ENCODE peak calls at places on chromosome 20, in four cellular contexts. F is HepG2, E is K562, O is endothelial cell of umbilical vein. N is an unnamed sample.

GRCh38 chr20:44979090-44979621 is 12.8 kb downstream of the STK4 start:
- DNase-seq in E (no peak), F (no peak), O (no peak), N (no peak)

GRCh38 chr20:36183155-36183944 is 28.8 kb downstream of the EPB41L1 start:
- DNase-seq in O (no peak), F (peak; percentile 97), E (peak; percentile 92), N (no peak)

GRCh38 chr20:21006611-21007010 is 99.5 kb downstream of the LINC00237 start:
- DNase-seq in F (no peak), O (no peak), E (no peak), N (no peak)

GRCh38 chr20:34618676-34619075 is 58.2 kb downstream of the PIGU start:
- DNase-seq in F (no peak), O (no peak), E (no peak), N (no peak)

GRCh38 chr20:21099653-21100589 is 6.2 kb downstream of the LINC00237 start:
- DNase-seq in F (no peak), E (peak; percentile 15), O (no peak), N (no peak)

GRCh38 chr20:60272790-60273189 is 314.6 kb downstream of the CDH26 start:
- DNase-seq in F (no peak), O (no peak), E (no peak), N (no peak)

GRCh38 chr20:33791021-33791420 is 20.1 kb upstream of the CHMP4B start:
- DNase-seq in O (no peak), F (no peak), E (no peak), N (no peak)

GRCh38 chr20:56400001-56400640 is 7.7 kb downstream of the CSTF1 start:
- DNase-seq in E (peak; percentile 48), O (peak; percentile 74), F (peak; percentile 76), N (peak; percentile 55)

GRCh38 chr20:64065973-64066341 is 3.0 kb downstream of the TCEA2 start:
- DNase-seq in O (no peak), F (no peak), E (peak; percentile 74), N (no peak)

GRCh38 chr20:17615645-17616479 is 46.0 kb downstream of the DSTN start:
- DNase-seq in E (no peak), O (no peak), F (no peak), N (no peak)

GRCh38 chr20:57620274-57620990 is at the start of gene ZBP1:
- DNase-seq in F (no peak), O (no peak), E (no peak), N (peak; percentile 42)

GRCh38 chr20:20712004-20712473 is 405 bp downstream of the RALGAPA2 start:
- DNase-seq in E (no peak), F (peak; percentile 37), O (peak; percentile 18), N (no peak)

GRCh38 chr20:58576590-58576944 is 61.4 kb upstream of the APCDD1L start:
- DNase-seq in F (no peak), O (no peak), E (no peak), N (no peak)

GRCh38 chr20:57432874-57433491 is 41.8 kb downstream of the RBM38 start:
- DNase-seq in E (peak; percentile 78), F (no peak), O (no peak), N (no peak)

GRCh38 chr20:32762754-32763201 is 593 bp downstream of the DNMT3B start:
- DNase-seq in O (no peak), F (no peak), E (no peak), N (no peak)

GRCh38 chr20:44650777-44651493 is 564 bp downstream of the ADA start:
- DNase-seq in E (peak; percentile 18), O (peak; percentile 18), F (no peak), N (no peak)

GRCh38 chr20:2475850-2476741 is 5.5 kb upstream of the SNRPB start:
- DNase-seq in F (peak; percentile 90), E (no peak), O (no peak), N (no peak)

GRCh38 chr20:61840661-61841455 is 224.8 kb downstream of the TAF4 start:
- DNase-seq in E (no peak), F (no peak), O (no peak), N (no peak)

GRCh38 chr20:38855356-38855755 is 49.9 kb downstream of the PPP1R16B start:
- DNase-seq in O (peak; percentile 34), F (no peak), E (no peak), N (no peak)

GRCh38 chr20:14414560-14414959 is 77.1 kb upstream of the FLRT3 start:
- DNase-seq in E (no peak), F (no peak), O (no peak), N (no peak)

GRCh38 chr20:54172856-54173652 is 732 bp downstream of the CYP24A1 start:
- DNase-seq in O (no peak), E (no peak), F (no peak), N (no peak)

GRCh38 chr20:23366384-23366783 is 4.4 kb downstream of the GZF1 start:
- DNase-seq in E (no peak), F (no peak), O (peak; percentile 30), N (no peak)

GRCh38 chr20:3914446-3914845 is 25.3 kb downstream of the PANK2 start:
- DNase-seq in O (no peak), F (no peak), E (no peak), N (no peak)

GRCh38 chr20:48461351-48461750 is 366.4 kb downstream of the PREX1 start:
- DNase-seq in F (no peak), O (no peak), E (no peak), N (no peak)

GRCh38 chr20:46755483-46756417 is 46.3 kb downstream of the SLC2A10 start:
- DNase-seq in F (no peak), E (no peak), O (no peak), N (no peak)

GRCh38 chr20:41627001-41627400 is 8.8 kb upstream of the CHD6 start:
- DNase-seq in O (no peak), F (peak; percentile 30), E (no peak), N (no peak)

GRCh38 chr20:1033751-1034419 is 31.8 kb upstream of the RSPO4 start:
- DNase-seq in O (no peak), E (peak; percentile 15), F (no peak), N (no peak)

GRCh38 chr20:25695532-25696383 is 895 bp downstream of the ZNF337 start:
- DNase-seq in F (no peak), O (no peak), E (no peak), N (no peak)

GRCh38 chr20:23653400-23653938 is 15.7 kb upstream of the CST3 start:
- DNase-seq in E (no peak), O (no peak), F (no peak), N (no peak)

GRCh38 chr20:48326434-48326691 is 501.4 kb downstream of the PREX1 start:
- DNase-seq in F (no peak), E (no peak), O (no peak), N (no peak)

GRCh38 chr20:11838076-11838636 is 79.5 kb upstream of the BTBD3 start:
- DNase-seq in E (no peak), F (no peak), O (no peak), N (no peak)

GRCh38 chr20:35342154-35342769 is 50.0 kb upstream of the FAM83C start:
- DNase-seq in E (no peak), O (peak; percentile 30), F (no peak), N (no peak)

GRCh38 chr20:57811373-57812020 is 101.7 kb upstream of the PMEPA1 start:
- DNase-seq in O (no peak), E (no peak), F (no peak), N (no peak)

GRCh38 chr20:48463096-48463710 is 364.6 kb downstream of the PREX1 start:
- DNase-seq in E (no peak), F (no peak), O (no peak), N (no peak)

GRCh38 chr20:35523298-35523888 is 6.1 kb downstream of the C20orf173 start:
- DNase-seq in E (peak; percentile 68), F (peak; percentile 47), O (no peak), N (peak; percentile 84)

GRCh38 chr20:10673176-10673830 is 496 bp downstream of the JAG1 start:
- DNase-seq in E (peak; percentile 15), F (no peak), O (peak; percentile 26), N (no peak)
- TF ChIP-seq JUN in E (no peak), F (no peak), O (no peak), N (no peak)

GRCh38 chr20:51802170-51802745 is at the start of gene SALL4:
- DNase-seq in O (no peak), E (no peak), F (no peak), N (peak; percentile 83)
- TF ChIP-seq EZH2 in O (no peak), E (no peak), F (no peak), N (no peak)

GRCh38 chr20:16246870-16247269 is 326.4 kb downstream of the KIF16B start:
- DNase-seq in O (no peak), F (no peak), E (no peak), N (no peak)

GRCh38 chr20:16245879-16246278 is 327.4 kb downstream of the KIF16B start:
- DNase-seq in E (no peak), O (no peak), F (peak; percentile 44), N (no peak)

GRCh38 chr20:16240355-16240754 is 332.9 kb downstream of the KIF16B start:
- DNase-seq in E (no peak), O (no peak), F (no peak), N (no peak)

GRCh38 chr20:16241911-16242310 is 331.3 kb downstream of the KIF16B start:
- DNase-seq in F (peak; percentile 72), E (no peak), O (no peak), N (no peak)

DNA sequence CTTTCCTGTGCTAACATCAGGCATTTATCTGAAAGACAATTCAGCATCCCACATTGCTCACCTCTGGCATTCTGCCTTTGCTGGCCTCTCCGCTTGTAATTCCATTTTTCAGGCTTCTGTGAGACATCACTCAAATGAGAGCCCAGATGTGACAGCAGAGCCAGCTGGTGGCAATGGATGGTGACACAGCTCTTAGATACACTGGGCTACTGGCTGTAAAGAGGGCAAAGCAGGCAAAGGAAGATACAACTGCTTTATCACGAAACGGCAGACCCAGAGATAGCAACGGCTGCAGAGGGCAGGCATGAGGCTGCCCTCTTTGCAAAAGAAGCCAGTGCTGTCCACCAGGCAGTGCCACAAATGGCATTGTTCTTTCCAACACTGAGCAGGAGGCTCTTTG is 329.8 kb downstream of the KIF16B start:
- DNase-seq in E (no peak), F (peak; percentile 22), O (no peak), N (no peak)
- TF ChIP-seq JUN in E (no peak), F (no peak), O (no peak), N (no peak)

GRCh38 chr20:49482621-49483017 is at the start of gene KCNB1:
- DNase-seq in F (peak; percentile 59), E (peak; percentile 92), O (peak; percentile 23), N (peak; percentile 72)
- TF ChIP-seq EZH2 in F (no peak), E (no peak), O (no peak), N (no peak)

DNA sequence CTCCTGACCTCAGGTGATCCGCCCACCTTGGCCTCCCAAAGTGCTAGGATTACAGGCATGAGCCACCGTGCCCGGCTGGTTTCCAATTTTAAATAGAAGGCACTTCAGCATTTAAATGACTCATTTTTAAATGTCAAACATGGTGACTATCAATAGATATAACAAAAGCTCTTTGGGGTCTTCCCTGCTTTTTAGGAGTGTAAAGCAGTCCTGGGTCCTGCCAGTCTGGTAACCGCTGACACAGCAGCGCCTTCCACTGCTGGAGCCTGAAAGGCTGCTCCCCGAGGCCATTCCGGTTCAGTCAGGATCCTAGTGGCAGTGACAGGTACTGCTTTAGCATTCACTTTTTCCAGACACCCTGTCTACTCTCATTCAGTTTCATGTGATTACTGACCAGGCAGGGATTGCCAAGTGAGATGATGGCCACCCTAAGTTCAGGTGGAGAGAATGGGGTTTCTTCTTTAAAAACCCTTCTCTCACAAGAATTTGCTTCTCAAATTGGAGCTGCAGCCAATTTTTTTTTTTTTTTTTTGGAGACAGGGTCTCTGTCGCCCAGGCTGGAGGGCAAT is 5.1 kb downstream of the DIDO1 start:
- DNase-seq in O (peak; percentile 53), E (peak; percentile 43), F (peak; percentile 88), N (no peak)
- TF ChIP-seq JUN in O (no peak), E (no peak), F (no peak), N (no peak)

N was measured in H1.